ENCODE peak calls at places on chromosomes 2 and 18, in nine cellular contexts. R is stimulated activated CD8-positive, alpha-beta memory T cell treated with anti-CD3 and anti-CD28 coated beads, Interleukin-15, amount 100 ng/mL, for 24 hours; U is astrocyte of the spinal cord; G is T follicular helper cell; K is activated gamma-delta T cell treated with Interleukin-2 at 50 U/mL for 16 hours; J is frontal cortex; W is GM23248; X is activated CD8-positive, alpha-beta memory T cell treated with anti-CD3 and anti-CD28 coated beads for 24 hours; L is T-helper 22 cell. M is an unnamed sample.

GRCh38 chr2:17058772-17059402 is 393.3 kb upstream of the CYRIA start:
- DNase-seq in K (no peak), X (no peak), W (no peak), U (peak), G (no peak), J (no peak), R (no peak), L (no peak), M (no peak)

GRCh38 chr2:190043441-190043840 is 19.1 kb downstream of the MSTN start:
- DNase-seq in W (peak), U (no peak), K (no peak), R (no peak), J (no peak), L (no peak), G (no peak), X (no peak), M (no peak)

GRCh38 chr2:118186110-118186857 is 98.0 kb downstream of the INSIG2 start:
- DNase-seq in G (peak), W (peak), U (peak), K (peak), L (peak), J (peak), R (peak), X (peak), M (peak)

GRCh38 chr2:239605409-239605808 is 204.6 kb upstream of the HDAC4 start:
- DNase-seq in J (no peak), U (no peak), K (no peak), G (no peak), W (no peak), L (no peak), X (no peak), R (no peak), M (no peak)

GRCh38 chr2:12151716-12152115 is 405.3 kb downstream of the LPIN1 start:
- DNase-seq in R (no peak), W (no peak), X (no peak), J (no peak), K (no peak), U (no peak), L (no peak), G (no peak), M (no peak)

GRCh38 chr18:63949068-63949737 is at the start of gene HMSD:
- DNase-seq in X (peak), R (no peak), L (peak), W (peak), J (peak), K (peak), U (peak), G (no peak), M (no peak)

GRCh38 chr2:170409164-170409535 is 231.2 kb downstream of the MYO3B start:
- DNase-seq in X (peak), L (peak), W (peak), R (peak), G (peak), U (peak), J (peak), K (peak), M (no peak)

GRCh38 chr2:86223098-86223681 is 23.9 kb downstream of the MRPL35 start:
- DNase-seq in J (no peak), G (no peak), U (peak), L (no peak), R (no peak), W (peak), K (no peak), X (no peak), M (no peak)

GRCh38 chr2:68317971-68318685 is 1.6 kb downstream of the CNRIP1 start:
- DNase-seq in X (no peak), L (no peak), K (no peak), W (peak), U (peak), J (no peak), R (no peak), G (no peak), M (no peak)

GRCh38 chr2:213188971-213189899 is 37.8 kb upstream of the IKZF2 start:
- DNase-seq in L (no peak), W (peak), K (no peak), G (no peak), R (no peak), J (no peak), X (no peak), U (peak), M (no peak)

GRCh38 chr18:26981373-26982082 is 116.0 kb upstream of the AQP4 start:
- DNase-seq in K (no peak), U (no peak), L (no peak), J (no peak), W (no peak), G (no peak), R (no peak), X (no peak), M (no peak)

GRCh38 chr18:10591891-10592290 is 66.1 kb downstream of the NAPG start:
- DNase-seq in R (no peak), J (no peak), L (no peak), K (no peak), U (no peak), X (no peak), W (no peak), G (no peak), M (peak)

M was measured in esophagus muscularis mucosa.